ENCODE peak calls at places on chromosomes 1 and 21, in nine cellular contexts. One of them, this sample, is unnamed.

GRCh38 chr21:17976139-17976538 is 157.0 kb upstream of the C21orf91 start:
- DNase-seq in iPS-NIHi11: no peak
- DNase-seq in fibroblast of lung: no peak
- DNase-seq in stimulated activated CD8-positive, alpha-beta memory T cell treated with anti-CD3 and anti-CD28 coated beads, Interleukin-4, amount 100 ng/mL, for 4 hours: no peak
- DNase-seq in CD8-positive, alpha-beta T cell: no peak
- DNase-seq in AG04449: no peak
- DNase-seq in type B pancreatic cell: no peak
- DNase-seq in retina: no peak
- DNase-seq in MCF 10A: no peak
- DNase-seq in this sample: no peak

GRCh38 chr21:31857096-31857495 is 15.7 kb upstream of the HUNK start:
- DNase-seq in iPS-NIHi11: no peak
- DNase-seq in fibroblast of lung: no peak
- DNase-seq in stimulated activated CD8-positive, alpha-beta memory T cell treated with anti-CD3 and anti-CD28 coated beads, Interleukin-4, amount 100 ng/mL, for 4 hours: no peak
- DNase-seq in CD8-positive, alpha-beta T cell: no peak
- DNase-seq in AG04449: no peak
- DNase-seq in type B pancreatic cell: no peak
- DNase-seq in retina: no peak
- DNase-seq in MCF 10A: no peak
- DNase-seq in this sample: no peak

GRCh38 chr1:210232524-210233215 is at the start of gene SERTAD4:
- DNase-seq in iPS-NIHi11: peak
- DNase-seq in fibroblast of lung: peak
- DNase-seq in stimulated activated CD8-positive, alpha-beta memory T cell treated with anti-CD3 and anti-CD28 coated beads, Interleukin-4, amount 100 ng/mL, for 4 hours: no peak
- DNase-seq in CD8-positive, alpha-beta T cell: no peak
- DNase-seq in AG04449: no peak
- DNase-seq in type B pancreatic cell: peak
- DNase-seq in retina: peak
- DNase-seq in MCF 10A: peak
- DNase-seq in this sample: peak

GRCh38 chr21:31198575-31198974 is 145.5 kb downstream of the TIAM1 start:
- DNase-seq in iPS-NIHi11: peak
- DNase-seq in fibroblast of lung: peak
- DNase-seq in stimulated activated CD8-positive, alpha-beta memory T cell treated with anti-CD3 and anti-CD28 coated beads, Interleukin-4, amount 100 ng/mL, for 4 hours: no peak
- DNase-seq in CD8-positive, alpha-beta T cell: no peak
- DNase-seq in AG04449: peak
- DNase-seq in type B pancreatic cell: no peak
- DNase-seq in retina: peak
- DNase-seq in MCF 10A: peak
- DNase-seq in this sample: peak

GRCh38 chr1:65147424-65148177 is 402 bp upstream of the AK4 start:
- DNase-seq in iPS-NIHi11: peak
- DNase-seq in fibroblast of lung: peak
- DNase-seq in stimulated activated CD8-positive, alpha-beta memory T cell treated with anti-CD3 and anti-CD28 coated beads, Interleukin-4, amount 100 ng/mL, for 4 hours: peak
- DNase-seq in CD8-positive, alpha-beta T cell: no peak
- DNase-seq in AG04449: no peak
- DNase-seq in type B pancreatic cell: peak
- DNase-seq in retina: peak
- DNase-seq in MCF 10A: peak
- DNase-seq in this sample: no peak

GRCh38 chr1:145898756-145899155 is 11.1 kb downstream of the ITGA10 start:
- DNase-seq in iPS-NIHi11: no peak
- DNase-seq in fibroblast of lung: no peak
- DNase-seq in stimulated activated CD8-positive, alpha-beta memory T cell treated with anti-CD3 and anti-CD28 coated beads, Interleukin-4, amount 100 ng/mL, for 4 hours: no peak
- DNase-seq in CD8-positive, alpha-beta T cell: no peak
- DNase-seq in AG04449: no peak
- DNase-seq in type B pancreatic cell: no peak
- DNase-seq in retina: no peak
- DNase-seq in MCF 10A: no peak
- DNase-seq in this sample: no peak

GRCh38 chr1:243234978-243235657 is 20.0 kb downstream of the CEP170 start:
- DNase-seq in iPS-NIHi11: no peak
- DNase-seq in fibroblast of lung: peak
- DNase-seq in stimulated activated CD8-positive, alpha-beta memory T cell treated with anti-CD3 and anti-CD28 coated beads, Interleukin-4, amount 100 ng/mL, for 4 hours: no peak
- DNase-seq in CD8-positive, alpha-beta T cell: no peak
- DNase-seq in AG04449: no peak
- DNase-seq in type B pancreatic cell: no peak
- DNase-seq in retina: no peak
- DNase-seq in MCF 10A: peak
- DNase-seq in this sample: peak

GRCh38 chr1:40877681-40878080 is 15.5 kb upstream of the CITED4 start:
- DNase-seq in iPS-NIHi11: peak
- DNase-seq in fibroblast of lung: peak
- DNase-seq in stimulated activated CD8-positive, alpha-beta memory T cell treated with anti-CD3 and anti-CD28 coated beads, Interleukin-4, amount 100 ng/mL, for 4 hours: peak
- DNase-seq in CD8-positive, alpha-beta T cell: no peak
- DNase-seq in AG04449: peak
- DNase-seq in type B pancreatic cell: no peak
- DNase-seq in retina: no peak
- DNase-seq in MCF 10A: peak
- DNase-seq in this sample: peak

GRCh38 chr1:44208216-44208615 is 5.1 kb upstream of the DMAP1 start:
- DNase-seq in iPS-NIHi11: no peak
- DNase-seq in fibroblast of lung: no peak
- DNase-seq in stimulated activated CD8-positive, alpha-beta memory T cell treated with anti-CD3 and anti-CD28 coated beads, Interleukin-4, amount 100 ng/mL, for 4 hours: no peak
- DNase-seq in CD8-positive, alpha-beta T cell: no peak
- DNase-seq in AG04449: no peak
- DNase-seq in type B pancreatic cell: no peak
- DNase-seq in retina: no peak
- DNase-seq in MCF 10A: no peak
- DNase-seq in this sample: no peak

GRCh38 chr1:3186526-3186921 is 117.5 kb downstream of the PRDM16 start:
- DNase-seq in iPS-NIHi11: no peak
- DNase-seq in fibroblast of lung: peak
- DNase-seq in stimulated activated CD8-positive, alpha-beta memory T cell treated with anti-CD3 and anti-CD28 coated beads, Interleukin-4, amount 100 ng/mL, for 4 hours: no peak
- DNase-seq in CD8-positive, alpha-beta T cell: no peak
- DNase-seq in AG04449: no peak
- DNase-seq in type B pancreatic cell: no peak
- DNase-seq in retina: peak
- DNase-seq in MCF 10A: no peak
- DNase-seq in this sample: peak

GRCh38 chr21:34135330-34135729 is 62.0 kb downstream of the MRPS6 start:
- DNase-seq in iPS-NIHi11: no peak
- DNase-seq in fibroblast of lung: no peak
- DNase-seq in stimulated activated CD8-positive, alpha-beta memory T cell treated with anti-CD3 and anti-CD28 coated beads, Interleukin-4, amount 100 ng/mL, for 4 hours: no peak
- DNase-seq in CD8-positive, alpha-beta T cell: no peak
- DNase-seq in AG04449: no peak
- DNase-seq in type B pancreatic cell: no peak
- DNase-seq in retina: no peak
- DNase-seq in MCF 10A: no peak
- DNase-seq in this sample: no peak

GRCh38 chr1:239250353-239251035 is 135.9 kb upstream of the CHRM3 start:
- DNase-seq in iPS-NIHi11: no peak
- DNase-seq in fibroblast of lung: peak
- DNase-seq in stimulated activated CD8-positive, alpha-beta memory T cell treated with anti-CD3 and anti-CD28 coated beads, Interleukin-4, amount 100 ng/mL, for 4 hours: no peak
- DNase-seq in CD8-positive, alpha-beta T cell: no peak
- DNase-seq in AG04449: no peak
- DNase-seq in type B pancreatic cell: no peak
- DNase-seq in retina: no peak
- DNase-seq in MCF 10A: peak
- DNase-seq in this sample: no peak

GRCh38 chr1:203807211-203807610 is 11.8 kb downstream of the ZBED6 start:
- DNase-seq in iPS-NIHi11: no peak
- DNase-seq in fibroblast of lung: peak
- DNase-seq in stimulated activated CD8-positive, alpha-beta memory T cell treated with anti-CD3 and anti-CD28 coated beads, Interleukin-4, amount 100 ng/mL, for 4 hours: no peak
- DNase-seq in CD8-positive, alpha-beta T cell: no peak
- DNase-seq in AG04449: peak
- DNase-seq in type B pancreatic cell: no peak
- DNase-seq in retina: no peak
- DNase-seq in MCF 10A: no peak
- DNase-seq in this sample: peak

GRCh38 chr1:47418681-47419272 is 2.7 kb downstream of the FOXE3 start:
- DNase-seq in iPS-NIHi11: no peak
- DNase-seq in fibroblast of lung: no peak
- DNase-seq in stimulated activated CD8-positive, alpha-beta memory T cell treated with anti-CD3 and anti-CD28 coated beads, Interleukin-4, amount 100 ng/mL, for 4 hours: no peak
- DNase-seq in CD8-positive, alpha-beta T cell: no peak
- DNase-seq in AG04449: no peak
- DNase-seq in type B pancreatic cell: no peak
- DNase-seq in retina: no peak
- DNase-seq in MCF 10A: no peak
- DNase-seq in this sample: no peak

GRCh38 chr1:96596226-96596625 is 125.4 kb upstream of the PTBP2 start:
- DNase-seq in iPS-NIHi11: peak
- DNase-seq in fibroblast of lung: peak
- DNase-seq in stimulated activated CD8-positive, alpha-beta memory T cell treated with anti-CD3 and anti-CD28 coated beads, Interleukin-4, amount 100 ng/mL, for 4 hours: no peak
- DNase-seq in CD8-positive, alpha-beta T cell: no peak
- DNase-seq in AG04449: no peak
- DNase-seq in type B pancreatic cell: no peak
- DNase-seq in retina: no peak
- DNase-seq in MCF 10A: peak
- DNase-seq in this sample: peak

GRCh38 chr1:109790329-109790728 is 26.6 kb upstream of the EPS8L3 start:
- DNase-seq in iPS-NIHi11: no peak
- DNase-seq in fibroblast of lung: no peak
- DNase-seq in stimulated activated CD8-positive, alpha-beta memory T cell treated with anti-CD3 and anti-CD28 coated beads, Interleukin-4, amount 100 ng/mL, for 4 hours: no peak
- DNase-seq in CD8-positive, alpha-beta T cell: no peak
- DNase-seq in AG04449: no peak
- DNase-seq in type B pancreatic cell: no peak
- DNase-seq in retina: no peak
- DNase-seq in MCF 10A: no peak
- DNase-seq in this sample: no peak

GRCh38 chr1:118928739-118929554 is 59.2 kb downstream of the TBX15 start:
- DNase-seq in iPS-NIHi11: peak
- DNase-seq in fibroblast of lung: peak
- DNase-seq in stimulated activated CD8-positive, alpha-beta memory T cell treated with anti-CD3 and anti-CD28 coated beads, Interleukin-4, amount 100 ng/mL, for 4 hours: no peak
- DNase-seq in CD8-positive, alpha-beta T cell: no peak
- DNase-seq in AG04449: no peak
- DNase-seq in type B pancreatic cell: no peak
- DNase-seq in retina: no peak
- DNase-seq in MCF 10A: peak
- DNase-seq in this sample: peak

GRCh38 chr1:3774503-3775247 is 2.1 kb downstream of the SMIM1 start:
- DNase-seq in iPS-NIHi11: no peak
- DNase-seq in fibroblast of lung: peak
- DNase-seq in stimulated activated CD8-positive, alpha-beta memory T cell treated with anti-CD3 and anti-CD28 coated beads, Interleukin-4, amount 100 ng/mL, for 4 hours: no peak
- DNase-seq in CD8-positive, alpha-beta T cell: no peak
- DNase-seq in AG04449: no peak
- DNase-seq in type B pancreatic cell: no peak
- DNase-seq in retina: peak
- DNase-seq in MCF 10A: no peak
- DNase-seq in this sample: peak

GRCh38 chr1:205346956-205347574 is 9.7 kb downstream of the KLHDC8A start:
- DNase-seq in iPS-NIHi11: no peak
- DNase-seq in fibroblast of lung: peak
- DNase-seq in stimulated activated CD8-positive, alpha-beta memory T cell treated with anti-CD3 and anti-CD28 coated beads, Interleukin-4, amount 100 ng/mL, for 4 hours: no peak
- DNase-seq in CD8-positive, alpha-beta T cell: no peak
- DNase-seq in AG04449: no peak
- DNase-seq in type B pancreatic cell: no peak
- DNase-seq in retina: no peak
- DNase-seq in MCF 10A: no peak
- DNase-seq in this sample: no peak

GRCh38 chr1:116537439-116537838 is 33.4 kb downstream of the CD58 start:
- DNase-seq in iPS-NIHi11: no peak
- DNase-seq in fibroblast of lung: peak
- DNase-seq in stimulated activated CD8-positive, alpha-beta memory T cell treated with anti-CD3 and anti-CD28 coated beads, Interleukin-4, amount 100 ng/mL, for 4 hours: no peak
- DNase-seq in CD8-positive, alpha-beta T cell: no peak
- DNase-seq in AG04449: no peak
- DNase-seq in type B pancreatic cell: no peak
- DNase-seq in retina: no peak
- DNase-seq in MCF 10A: peak
- DNase-seq in this sample: peak

GRCh38 chr1:245673920-245674414 is 519.2 kb downstream of the KIF26B start:
- DNase-seq in iPS-NIHi11: no peak
- DNase-seq in fibroblast of lung: peak
- DNase-seq in stimulated activated CD8-positive, alpha-beta memory T cell treated with anti-CD3 and anti-CD28 coated beads, Interleukin-4, amount 100 ng/mL, for 4 hours: no peak
- DNase-seq in CD8-positive, alpha-beta T cell: no peak
- DNase-seq in AG04449: no peak
- DNase-seq in type B pancreatic cell: no peak
- DNase-seq in retina: no peak
- DNase-seq in MCF 10A: no peak
- DNase-seq in this sample: peak

GRCh38 chr1:119736649-119737039 is 24.9 kb downstream of the PHGDH start:
- DNase-seq in iPS-NIHi11: no peak
- DNase-seq in fibroblast of lung: no peak
- DNase-seq in stimulated activated CD8-positive, alpha-beta memory T cell treated with anti-CD3 and anti-CD28 coated beads, Interleukin-4, amount 100 ng/mL, for 4 hours: no peak
- DNase-seq in CD8-positive, alpha-beta T cell: no peak
- DNase-seq in AG04449: no peak
- DNase-seq in type B pancreatic cell: no peak
- DNase-seq in retina: no peak
- DNase-seq in MCF 10A: no peak
- DNase-seq in this sample: no peak

This sample was measured in AG10803.